ENCODE peak calls at places on chromosomes 5 and 9, in nine cellular contexts. G is neural crest cell; W is nucleus accumbens; Y is stimulated activated naive CD4-positive, alpha-beta T cell; A is transverse colon; M is frontal cortex; B is HT-29; Z is NCI-H226; S is A549. T is an unnamed sample.
A peak's percentile ranks its signal among the peaks of the same experiment; 100 is the strongest.

GRCh38 chr9:88742483-88742882 is 207.5 kb downstream of the NXNL2 start:
- DNase-seq in G (no peak), W (no peak), Y (no peak), A (no peak), M (peak; percentile 30), B (no peak), Z (no peak), S (no peak), T (no peak)

GRCh38 chr5:174793684-174794328 is 69.4 kb downstream of the MSX2 start:
- DNase-seq in G (peak; percentile 73), W (peak; percentile 50), Y (peak; percentile 2), A (peak; percentile 33), M (peak; percentile 73), B (peak; percentile 71), Z (no peak), S (no peak), T (peak; percentile 62)

GRCh38 chr9:79224672-79225433 is 346.9 kb upstream of the TLE4 start:
- DNase-seq in G (no peak), W (no peak), Y (no peak), A (no peak), M (no peak), B (no peak), Z (peak; percentile 87), S (peak; percentile 5), T (no peak)

GRCh38 chr5:142576303-142576702 is 109.6 kb downstream of the FGF1 start:
- DNase-seq in G (no peak), W (no peak), Y (no peak), A (no peak), M (no peak), B (no peak), Z (no peak), S (no peak), T (no peak)

GRCh38 chr9:98917691-98918487 is 25.8 kb upstream of the COL15A1 start:
- DNase-seq in G (no peak), W (no peak), Y (no peak), A (no peak), M (no peak), B (no peak), Z (no peak), S (no peak), T (no peak)

GRCh38 chr9:68614121-68614520 is 73.4 kb upstream of the TMEM252 start:
- DNase-seq in G (no peak), W (no peak), Y (no peak), A (no peak), M (no peak), B (no peak), Z (no peak), S (no peak), T (no peak)

GRCh38 chr9:87147803-87148202 is 200.5 kb upstream of the GAS1 start:
- DNase-seq in G (no peak), W (no peak), Y (no peak), A (no peak), M (no peak), B (no peak), Z (no peak), S (no peak), T (no peak)

GRCh38 chr9:6106576-6107339 is 91.3 kb upstream of the RANBP6 start:
- DNase-seq in G (no peak), W (peak; percentile 1), Y (no peak), A (no peak), M (peak; percentile 40), B (peak; percentile 46), Z (no peak), S (peak; percentile 55), T (peak; percentile 32)

GRCh38 chr9:38228331-38229122 is 159.5 kb upstream of the SHB start:
- DNase-seq in G (no peak), W (no peak), Y (no peak), A (no peak), M (no peak), B (no peak), Z (no peak), S (no peak), T (no peak)

GRCh38 chr9:32378993-32379729 is 5.3 kb upstream of the ACO1 start:
- DNase-seq in G (peak; percentile 36), W (peak; percentile 21), Y (peak; percentile 77), A (peak; percentile 22), M (peak; percentile 58), B (peak; percentile 87), Z (peak; percentile 45), S (peak; percentile 76), T (peak; percentile 59)

GRCh38 chr9:122213589-122214413 is 15.0 kb downstream of the LHX6 start:
- DNase-seq in G (peak; percentile 65), W (no peak), Y (peak; percentile 20), A (peak; percentile 49), M (no peak), B (no peak), Z (peak; percentile 66), S (peak; percentile 67), T (peak; percentile 82)

GRCh38 chr9:4980046-4980727 is 4.9 kb upstream of the JAK2 start:
- DNase-seq in G (no peak), W (no peak), Y (no peak), A (no peak), M (no peak), B (no peak), Z (peak; percentile 73), S (no peak), T (no peak)

GRCh38 chr5:65774346-65774745 is 52.3 kb downstream of the NLN start:
- DNase-seq in G (no peak), W (no peak), Y (no peak), A (no peak), M (no peak), B (no peak), Z (peak; percentile 80), S (no peak), T (no peak)

GRCh38 chr9:91857291-91857781 is 92.7 kb downstream of the ROR2 start:
- DNase-seq in G (peak; percentile 42), W (no peak), Y (no peak), A (no peak), M (no peak), B (no peak), Z (no peak), S (no peak), T (peak; percentile 62)

GRCh38 chr5:53785924-53786323 is 225.5 kb downstream of the NDUFS4 start:
- DNase-seq in G (no peak), W (no peak), Y (no peak), A (no peak), M (no peak), B (no peak), Z (no peak), S (no peak), T (no peak)

GRCh38 chr5:134176523-134177196 is at the start of gene SKP1:
- DNase-seq in G (peak; percentile 84), W (peak; percentile 72), Y (peak; percentile 96), A (peak; percentile 87), M (peak; percentile 81), B (peak; percentile 92), Z (peak; percentile 63), S (peak; percentile 58), T (peak; percentile 89)

GRCh38 chr9:117929873-117930272 is 225.7 kb downstream of the TLR4 start:
- DNase-seq in G (no peak), W (no peak), Y (no peak), A (no peak), M (no peak), B (no peak), Z (no peak), S (no peak), T (no peak)

GRCh38 chr5:107889387-107889786 is 218.7 kb upstream of the EFNA5 start:
- DNase-seq in G (no peak), W (no peak), Y (no peak), A (no peak), M (no peak), B (no peak), Z (no peak), S (no peak), T (no peak)

GRCh38 chr9:91164724-91165520 is 196.8 kb downstream of the AUH start:
- DNase-seq in G (no peak), W (no peak), Y (no peak), A (peak; percentile 87), M (no peak), B (peak; percentile 72), Z (peak; percentile 96), S (peak; percentile 86), T (no peak)

GRCh38 chr5:151664694-151665583 is 21.8 kb downstream of the SPARC start:
- DNase-seq in G (no peak), W (no peak), Y (no peak), A (no peak), M (no peak), B (no peak), Z (no peak), S (no peak), T (no peak)

GRCh38 chr5:132019857-132020555 is 8.5 kb upstream of the ACSL6 start:
- DNase-seq in G (no peak), W (no peak), Y (peak; percentile 33), A (peak; percentile 31), M (no peak), B (no peak), Z (no peak), S (no peak), T (no peak)

GRCh38 chr5:98454407-98454806 is 319.1 kb upstream of the RGMB start:
- DNase-seq in G (no peak), W (no peak), Y (no peak), A (no peak), M (no peak), B (no peak), Z (no peak), S (no peak), T (no peak)

GRCh38 chr5:161548472-161549094 is 2.1 kb upstream of the GABRB2 start:
- DNase-seq in G (peak; percentile 9), W (no peak), Y (no peak), A (peak; percentile 9), M (no peak), B (no peak), Z (no peak), S (no peak), T (peak; percentile 18)

GRCh38 chr9:18149457-18150011 is 324.4 kb upstream of the ADAMTSL1 start:
- DNase-seq in G (no peak), W (no peak), Y (no peak), A (no peak), M (no peak), B (no peak), Z (no peak), S (no peak), T (no peak)

GRCh38 chr5:142866563-142867275 is 96.5 kb downstream of the ARHGAP26 start:
- DNase-seq in G (peak; percentile 12), W (no peak), Y (peak; percentile 67), A (no peak), M (peak; percentile 67), B (peak; percentile 87), Z (peak; percentile 81), S (peak; percentile 85), T (peak; percentile 42)

GRCh38 chr5:151150484-151151262 is 6.9 kb downstream of the ANXA6 start:
- DNase-seq in G (peak; percentile 16), W (no peak), Y (peak; percentile 78), A (peak; percentile 61), M (no peak), B (no peak), Z (no peak), S (no peak), T (no peak)

GRCh38 chr9:94864862-94865435 is 138.4 kb downstream of the AOPEP start:
- DNase-seq in G (no peak), W (no peak), Y (no peak), A (no peak), M (no peak), B (no peak), Z (no peak), S (no peak), T (no peak)

GRCh38 chr5:55904152-55904551 is 53.0 kb downstream of the IL31RA start:
- DNase-seq in G (no peak), W (no peak), Y (no peak), A (no peak), M (no peak), B (no peak), Z (no peak), S (no peak), T (no peak)

GRCh38 chr5:73709536-73710129 is 83.6 kb downstream of the ARHGEF28 start:
- DNase-seq in G (no peak), W (no peak), Y (no peak), A (no peak), M (no peak), B (peak; percentile 12), Z (peak; percentile 94), S (no peak), T (no peak)

GRCh38 chr9:70222354-70222753 is 36.4 kb upstream of the SMC5 start:
- DNase-seq in G (no peak), W (no peak), Y (no peak), A (no peak), M (no peak), B (no peak), Z (no peak), S (no peak), T (no peak)

GRCh38 chr9:70263421-70263820 is 4.6 kb downstream of the SMC5 start:
- DNase-seq in G (no peak), W (no peak), Y (no peak), A (no peak), M (no peak), B (no peak), Z (no peak), S (no peak), T (no peak)

T was measured in neuronal stem cell.